ENCODE peak calls at places on chromosomes 12 and 14, in five cellular contexts. G, D, V, C and W are unnamed samples.

GRCh38 chr14:21023817-21024667 is 819 bp downstream of the NDRG2 start:
- DNase-seq in G (no peak), D (no peak), V (peak; percentile 57), C (peak; percentile 57), W (peak; percentile 24)

GRCh38 chr12:131527736-131528135 is 183.2 kb upstream of the SFSWAP start:
- DNase-seq in G (no peak), D (no peak), V (no peak), C (no peak), W (no peak)

GRCh38 chr12:21819236-21819635 is 44.7 kb upstream of the KCNJ8 start:
- DNase-seq in G (no peak), D (no peak), V (no peak), C (no peak), W (no peak)

GRCh38 chr12:41604830-41605229 is 416.7 kb downstream of the PDZRN4 start:
- DNase-seq in G (no peak), D (no peak), V (no peak), C (no peak), W (no peak)

GRCh38 chr14:71555654-71556559 is 376.3 kb upstream of the RGS6 start:
- DNase-seq in G (no peak), D (no peak), V (peak; percentile 58), C (no peak), W (no peak)

GRCh38 chr12:25200703-25201102 is 5.7 kb downstream of the ETFRF1 start:
- DNase-seq in G (no peak), D (no peak), V (no peak), C (no peak), W (no peak)

GRCh38 chr12:64077922-64078321 is 144.2 kb downstream of the KICS2 start:
- DNase-seq in G (no peak), D (peak; percentile 10), V (no peak), C (no peak), W (no peak)

GRCh38 chr14:56782701-56783100 is 27.6 kb downstream of the OTX2 start:
- DNase-seq in G (no peak), D (no peak), V (no peak), C (no peak), W (no peak)

GRCh38 chr12:52433501-52434095 is 573 bp downstream of the KRT75 start:
- DNase-seq in G (no peak), D (no peak), V (no peak), C (no peak), W (no peak)

GRCh38 chr14:102231476-102232347 is 73.3 kb downstream of the MOK start:
- DNase-seq in G (no peak), D (no peak), V (no peak), C (no peak), W (no peak)

GRCh38 chr12:4579305-4580097 is 17.5 kb downstream of the DYRK4 start:
- DNase-seq in G (no peak), D (peak; percentile 8), V (peak; percentile 33), C (no peak), W (no peak)

GRCh38 chr14:57834001-57834598 is 31.8 kb downstream of the SLC35F4 start:
- DNase-seq in G (no peak), D (no peak), V (no peak), C (no peak), W (no peak)

GRCh38 chr14:32560213-32560857 is 231.2 kb downstream of the AKAP6 start:
- DNase-seq in G (peak; percentile 33), D (peak; percentile 53), V (peak; percentile 59), C (no peak), W (peak; percentile 49)

DNA sequence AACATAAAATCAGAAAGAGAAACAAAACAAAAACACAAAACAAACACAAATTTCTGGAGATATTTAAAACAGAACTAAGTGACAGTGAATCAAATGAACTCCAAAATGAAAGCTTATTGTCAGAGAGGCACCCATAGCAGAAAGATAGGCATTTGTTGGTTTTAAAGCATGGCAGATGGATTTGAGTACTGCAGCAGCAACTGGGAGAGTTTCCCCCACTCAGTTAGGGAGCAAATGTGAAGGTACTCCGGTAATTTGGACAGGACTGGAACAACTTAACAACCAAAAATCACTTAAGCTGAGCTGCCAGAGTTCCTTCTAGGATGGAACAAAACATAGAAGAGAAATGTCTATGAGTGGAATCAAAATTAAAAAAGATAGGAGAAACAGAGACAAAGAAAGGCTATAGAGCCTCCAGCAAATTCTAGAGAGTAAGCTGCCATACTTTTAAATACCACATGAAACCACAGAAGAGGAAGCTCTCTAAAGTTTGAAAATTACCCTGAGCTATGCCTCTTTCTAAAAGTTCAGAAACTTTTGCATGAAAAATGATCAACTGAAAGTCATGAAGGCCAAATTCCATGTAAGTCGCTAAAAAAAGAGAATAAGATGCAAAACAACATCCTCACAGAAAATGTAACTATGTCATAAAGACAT is 1248.3 kb upstream of the USP15 start:
- DNase-seq in G (no peak), D (no peak), V (no peak), C (no peak), W (no peak)
- TF ChIP-seq CTCF in G (no peak), D (no peak), V (no peak), C (no peak), W (no peak)

GRCh38 chr14:93969082-93969828 is 7.1 kb downstream of the ASB2 start:
- DNase-seq in G (no peak), D (no peak), V (no peak), C (no peak), W (no peak)

GRCh38 chr14:93972618-93973205 is 3.7 kb downstream of the ASB2 start:
- DNase-seq in G (no peak), D (no peak), V (no peak), C (no peak), W (no peak)

GRCh38 chr14:93970589-93970966 is 5.8 kb downstream of the ASB2 start:
- DNase-seq in G (no peak), D (peak; percentile 31), V (no peak), C (peak; percentile 59), W (no peak)

GRCh38 chr14:93971635-93972027 is 4.7 kb downstream of the ASB2 start:
- DNase-seq in G (no peak), D (no peak), V (no peak), C (no peak), W (no peak)

DNA sequence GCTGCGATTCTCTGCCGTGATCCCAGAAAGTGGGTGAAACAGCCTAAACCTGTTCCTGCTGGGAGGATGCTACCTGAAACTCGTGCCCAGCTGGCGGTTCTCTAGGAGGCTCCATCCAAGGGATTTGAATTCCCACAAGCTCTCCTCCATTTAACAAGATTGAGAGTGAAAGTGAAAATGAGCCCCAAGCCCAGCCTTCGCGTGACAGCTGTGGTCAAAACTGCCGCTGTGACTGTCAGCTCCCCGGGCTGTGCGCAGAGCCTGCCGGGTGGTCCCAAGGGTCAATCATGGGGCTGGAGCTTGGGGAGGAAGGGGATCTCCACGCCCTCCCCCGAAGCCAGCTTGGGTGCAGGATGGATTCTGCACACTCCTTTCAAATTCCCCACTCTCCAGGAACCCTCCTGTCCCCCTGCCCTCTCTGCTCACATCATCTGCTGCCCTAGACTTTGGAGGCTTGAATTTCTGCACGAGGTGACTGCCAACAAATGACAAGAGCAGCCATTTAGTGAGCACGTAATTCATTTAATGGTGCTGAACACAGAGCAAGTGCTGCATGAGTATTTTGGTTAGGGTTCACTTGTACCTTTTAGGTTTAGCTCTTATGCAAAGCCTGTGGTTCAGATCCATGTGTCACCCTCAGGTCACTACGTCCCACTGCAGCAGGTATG is 5.3 kb downstream of the ASB2 start:
- DNase-seq in G (no peak), D (no peak), V (no peak), C (peak; percentile 55), W (peak; percentile 80)
- TF ChIP-seq CTCF in G (no peak), D (no peak), V (no peak), C (no peak), W (no peak)

GRCh38 chr14:90814806-90815566 is 1.2 kb downstream of the TTC7B start:
- DNase-seq in G (no peak), D (no peak), V (no peak), C (no peak), W (no peak)

GRCh38 chr14:90815567-90815816 is 738 bp downstream of the TTC7B start:
- DNase-seq in G (no peak), D (no peak), V (no peak), C (no peak), W (no peak)

GRCh38 chr14:90816686-90817436 is 631 bp upstream of the TTC7B start:
- DNase-seq in G (peak; percentile 39), D (no peak), V (no peak), C (peak; percentile 32), W (no peak)

GRCh38 chr14:90818715-90819114 is 2.5 kb upstream of the TTC7B start:
- DNase-seq in G (no peak), D (no peak), V (no peak), C (no peak), W (no peak)

DNA sequence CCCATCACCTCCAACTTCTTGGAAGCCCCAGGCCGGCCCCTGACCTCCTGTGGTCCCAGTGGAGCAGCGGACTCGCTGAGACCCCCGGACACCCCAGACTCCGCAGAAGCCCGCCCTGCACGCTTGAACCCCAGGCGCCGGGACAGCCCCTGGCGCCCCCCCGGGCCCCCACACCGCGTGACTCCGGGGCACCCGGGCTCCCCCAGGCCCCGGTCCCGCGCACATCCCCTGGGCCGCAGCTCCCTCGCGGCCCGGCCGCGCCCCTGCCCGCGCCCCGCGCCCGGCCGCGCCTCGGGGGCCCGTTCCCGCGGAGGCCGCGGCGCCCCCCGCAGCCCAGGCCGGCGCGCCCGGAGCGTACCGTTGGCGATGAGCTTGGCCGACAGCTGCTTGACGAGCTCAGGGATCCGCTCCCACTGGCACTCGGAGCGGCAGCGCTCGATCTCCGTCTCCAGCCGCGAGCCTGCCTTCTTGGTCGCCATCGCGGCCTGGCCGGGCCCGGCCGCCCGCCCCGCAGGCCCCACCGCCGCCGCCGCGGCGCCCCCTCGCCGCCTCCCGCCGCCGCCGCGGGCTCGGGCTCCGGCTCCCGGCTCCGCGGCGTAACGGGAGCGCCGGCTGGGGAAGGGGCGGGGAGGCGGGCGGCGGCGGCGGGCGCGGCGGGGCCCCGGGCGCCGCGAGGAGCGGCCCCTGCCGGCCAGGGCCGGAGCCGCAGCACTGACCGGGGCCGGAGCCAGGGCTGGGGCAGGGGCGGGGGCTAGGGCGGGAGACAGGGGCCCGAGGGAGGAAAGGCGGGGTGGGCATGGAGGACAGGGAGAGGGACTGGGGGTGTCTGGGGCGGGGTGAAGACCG is at the start of gene TTC7B:
- DNase-seq in G (no peak), D (peak; percentile 83), V (no peak), C (peak; percentile 61), W (peak; percentile 81)
- TF ChIP-seq CTCF in G (peak; percentile 38), D (peak; percentile 49), V (no peak), C (peak; percentile 39), W (no peak)

GRCh38 chr14:68231832-68232642 is 412.5 kb downstream of the RAD51B start:
- DNase-seq in G (no peak), D (no peak), V (no peak), C (no peak), W (no peak)
- TF ChIP-seq CTCF in G (peak; percentile 6), D (no peak), V (no peak), C (no peak), W (no peak)